ENCODE peak calls at places on chromosomes 4 and X, in ten cellular contexts. Q, V, F, W, O, P, Y, S, M and A are unnamed samples.

GRCh38 chr4:53586121-53586816 is 5.0 kb downstream of the LNX1 start:
- DNase-seq in Q (no peak), V (peak; percentile 99), F (no peak), W (no peak), O (no peak), P (peak; percentile 93), Y (peak; percentile 79), S (peak; percentile 95), M (no peak), A (no peak)

GRCh38 chr4:175951794-175952193 is 113.8 kb upstream of the WDR17 start:
- DNase-seq in Q (no peak), V (peak; percentile 1), F (no peak), W (no peak), O (no peak), P (no peak), Y (peak; percentile 33), S (no peak), M (no peak), A (no peak)

GRCh38 chr4:158826882-158827281 is 58.1 kb downstream of the FNIP2 start:
- DNase-seq in Q (no peak), V (no peak), F (no peak), W (no peak), O (no peak), P (no peak), Y (no peak), S (no peak), M (no peak), A (no peak)

GRCh38 chrX:15694968-15695451 is 30.4 kb upstream of the CLTRN start:
- DNase-seq in Q (no peak), V (no peak), F (no peak), W (no peak), O (no peak), P (no peak), Y (no peak), S (no peak), M (no peak), A (no peak)

GRCh38 chrX:66638591-66639500 is at the start of gene EDA2R:
- DNase-seq in Q (peak; percentile 67), V (peak; percentile 87), F (peak; percentile 68), W (peak; percentile 34), O (peak; percentile 41), P (peak; percentile 29), Y (peak; percentile 89), S (peak; percentile 88), M (no peak), A (peak; percentile 67)

GRCh38 chrX:7216981-7217587 is 69.1 kb upstream of the PUDP start:
- DNase-seq in Q (no peak), V (no peak), F (no peak), W (no peak), O (no peak), P (no peak), Y (no peak), S (no peak), M (no peak), A (no peak)

GRCh38 chrX:106177106-106177981 is 9.2 kb downstream of the PWWP3B start:
- DNase-seq in Q (no peak), V (no peak), F (no peak), W (no peak), O (peak; percentile 80), P (no peak), Y (peak; percentile 77), S (peak; percentile 86), M (peak; percentile 82), A (no peak)

GRCh38 chrX:349196-349595 is 30.6 kb upstream of the GTPBP6 start:
- DNase-seq in Q (no peak), V (no peak), F (no peak), W (no peak), O (no peak), P (no peak), Y (no peak), S (peak; percentile 28), M (peak; percentile 52), A (no peak)

GRCh38 chrX:107355533-107355932 is 93.9 kb upstream of the FRMPD3 start:
- DNase-seq in Q (no peak), V (no peak), F (no peak), W (no peak), O (no peak), P (no peak), Y (no peak), S (no peak), M (no peak), A (no peak)

GRCh38 chrX:150730719-150731118 is 37.5 kb downstream of the MTMR1 start:
- DNase-seq in Q (no peak), V (peak; percentile 55), F (no peak), W (no peak), O (no peak), P (no peak), Y (peak; percentile 37), S (no peak), M (no peak), A (no peak)

GRCh38 chrX:29662759-29663503 is 552.4 kb upstream of the MAGEB2 start:
- DNase-seq in Q (no peak), V (peak; percentile 98), F (no peak), W (no peak), O (no peak), P (peak; percentile 75), Y (peak; percentile 94), S (peak; percentile 87), M (no peak), A (no peak)
- TF ChIP-seq CTCF in Q (no peak), V (no peak), F (no peak), W (no peak), O (no peak), P (no peak), Y (no peak), S (no peak), M (no peak), A (no peak)

DNA sequence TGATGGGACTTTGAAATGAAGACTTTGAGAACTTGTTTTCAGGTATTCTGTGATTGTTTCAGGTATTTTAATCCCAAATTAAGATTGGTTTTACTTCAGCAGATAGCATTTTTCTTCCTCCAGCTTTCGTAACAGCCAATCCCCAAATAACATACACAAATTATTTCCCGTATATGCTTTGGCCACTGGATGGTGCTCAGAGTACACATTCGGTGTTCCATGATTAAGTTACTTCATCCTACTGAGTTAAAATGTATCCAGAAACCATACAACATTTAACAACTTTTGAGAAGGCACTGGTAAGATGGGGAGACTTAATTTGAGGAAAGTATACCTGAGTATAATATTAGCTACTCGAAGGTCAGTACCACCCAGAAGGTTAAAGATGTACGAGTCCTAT is 233.4 kb upstream of the FAM47A start:
- DNase-seq in Q (no peak), V (peak; percentile 3), F (no peak), W (no peak), O (peak; percentile 8), P (no peak), Y (peak; percentile 37), S (peak; percentile 60), M (no peak), A (no peak)
- TF ChIP-seq CTCF in Q (no peak), V (peak; percentile 37), F (no peak), W (peak; percentile 23), O (peak; percentile 48), P (peak; percentile 49), Y (peak; percentile 37), S (peak; percentile 38), M (peak; percentile 10), A (no peak)

GRCh38 chr4:1654216-1654945 is 29.7 kb downstream of the FAM53A start:
- DNase-seq in Q (no peak), V (no peak), F (no peak), W (no peak), O (no peak), P (no peak), Y (no peak), S (peak; percentile 16), M (no peak), A (no peak)

GRCh38 chr4:1656132-1656531 is 28.0 kb downstream of the FAM53A start:
- DNase-seq in Q (no peak), V (no peak), F (no peak), W (no peak), O (no peak), P (peak; percentile 29), Y (no peak), S (no peak), M (no peak), A (no peak)

GRCh38 chr4:1655676-1656075 is 28.4 kb downstream of the FAM53A start:
- DNase-seq in Q (no peak), V (no peak), F (no peak), W (no peak), O (no peak), P (no peak), Y (no peak), S (no peak), M (no peak), A (no peak)

GRCh38 chr4:1653776-1654175 is 30.3 kb downstream of the FAM53A start:
- DNase-seq in Q (no peak), V (no peak), F (no peak), W (no peak), O (no peak), P (no peak), Y (no peak), S (no peak), M (no peak), A (no peak)

DNA sequence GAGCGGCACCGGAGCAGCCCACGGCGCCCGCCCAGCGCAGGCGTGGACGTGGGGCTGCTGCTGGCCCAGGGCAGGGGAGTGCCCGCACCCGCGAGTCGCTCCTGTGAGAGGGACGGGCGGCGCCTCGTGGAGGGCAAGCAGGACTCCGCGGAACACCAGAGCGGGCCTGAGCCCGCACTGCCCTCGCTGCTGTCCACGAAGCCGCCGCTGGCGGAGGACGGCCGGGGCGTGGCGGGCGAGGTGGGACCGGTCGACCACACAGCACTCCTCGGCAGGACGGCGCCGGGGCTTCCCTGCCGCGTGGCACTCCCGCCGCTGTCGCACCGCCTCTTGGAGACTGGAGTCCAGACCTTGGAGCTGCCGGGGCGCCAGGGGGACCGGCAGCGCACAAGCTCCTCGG is 29.0 kb downstream of the FAM53A start:
- DNase-seq in Q (no peak), V (no peak), F (no peak), W (no peak), O (no peak), P (no peak), Y (no peak), S (no peak), M (no peak), A (no peak)
- TF ChIP-seq CTCF in Q (no peak), V (no peak), F (no peak), W (no peak), O (no peak), P (no peak), Y (no peak), S (no peak), M (no peak), A (no peak)

GRCh38 chr4:42133006-42133405 is 19.4 kb downstream of the BEND4 start:
- DNase-seq in Q (no peak), V (no peak), F (no peak), W (no peak), O (no peak), P (no peak), Y (no peak), S (no peak), M (no peak), A (no peak)

GRCh38 chr4:42136371-42136770 is 16.1 kb downstream of the BEND4 start:
- DNase-seq in Q (no peak), V (no peak), F (no peak), W (no peak), O (no peak), P (no peak), Y (no peak), S (no peak), M (no peak), A (no peak)

DNA sequence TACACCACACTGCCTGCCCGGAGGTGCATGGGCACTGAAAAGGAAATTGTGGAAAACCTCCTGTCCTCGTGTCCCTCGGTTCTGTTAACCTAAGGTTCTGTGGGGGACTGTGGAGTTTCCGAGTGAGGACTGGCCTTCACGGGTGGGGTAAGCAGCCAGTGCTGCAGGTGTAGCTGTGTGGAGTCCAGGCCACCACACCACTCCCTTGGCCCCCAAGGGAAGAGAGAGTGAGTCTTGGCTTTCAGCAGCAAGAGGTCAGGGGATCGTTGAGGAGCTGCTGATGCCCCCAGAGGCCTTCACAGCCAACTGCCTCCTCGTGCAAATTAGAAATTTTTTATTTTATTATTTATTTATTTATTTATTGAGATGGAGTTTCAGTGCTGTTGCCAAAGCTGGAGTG is 20.4 kb downstream of the BEND4 start:
- DNase-seq in Q (no peak), V (no peak), F (no peak), W (no peak), O (no peak), P (no peak), Y (no peak), S (no peak), M (no peak), A (no peak)
- TF ChIP-seq CTCF in Q (no peak), V (no peak), F (no peak), W (no peak), O (no peak), P (no peak), Y (no peak), S (no peak), M (no peak), A (no peak)